ENCODE peak calls at places on chromosomes 3 and 15, in five cellular contexts. N is A549, R is K562, Z is GM12878, X is endothelial cell of umbilical vein. F is an unnamed sample. For H3K9me3, the result is how much of the 10 kb centered on the place peaks cover.

GRCh38 chr15:38069506-38069905 is 135.1 kb downstream of the TMCO5A start:
- DNase-seq in N (peak), R (no peak), Z (no peak), X (peak), F (no peak)

GRCh38 chr3:191721983-191722382 is 261.0 kb downstream of the PYDC2 start:
- DNase-seq in N (no peak), R (no peak), Z (no peak), X (peak), F (peak)

GRCh38 chr3:170056710-170057454 is 19.1 kb downstream of the GPR160 start:
- DNase-seq in N (no peak), R (no peak), Z (peak), X (no peak), F (no peak)

GRCh38 chr15:29563112-29563511 is 259.2 kb downstream of the TJP1 start:
- DNase-seq in N (no peak), R (no peak), Z (no peak), X (no peak), F (no peak)

GRCh38 chr3:36714343-36714742 is 50.0 kb downstream of the DCLK3 start:
- DNase-seq in N (no peak), R (no peak), Z (no peak), X (no peak), F (no peak)

GRCh38 chr3:12452361-12453330 is 31.6 kb upstream of the TSEN2 start:
- DNase-seq in N (no peak), R (no peak), Z (no peak), X (no peak), F (peak)

GRCh38 chr3:94643400-94643799 is 580.5 kb downstream of the NSUN3 start:
- DNase-seq in N (no peak), R (no peak), Z (no peak), X (no peak), F (no peak)

GRCh38 chr3:166582231-166582630 is 745.0 kb upstream of the BCHE start:
- DNase-seq in N (no peak), R (no peak), Z (no peak), X (no peak), F (no peak)

GRCh38 chr3:32310918-32311839 is 72.7 kb downstream of the CMTM8 start:
- DNase-seq in N (no peak), R (no peak), Z (no peak), X (no peak), F (peak)

GRCh38 chr3:177290633-177291032 is 93.4 kb upstream of the TBL1XR1 start:
- DNase-seq in N (no peak), R (no peak), Z (no peak), X (no peak), F (no peak)
- TF ChIP-seq MYC in N (no peak), R (no peak), Z (no peak), X (no peak), F (no peak)

GRCh38 chr15:22226034-22226790 is 145.9 kb downstream of the OR4M2 start:
- DNase-seq in N (no peak), R (no peak), Z (no peak), X (no peak), F (no peak)
- H3K9me3 ChIP-seq in N (under half), R (under half), Z (under half), X (under half), F (under half)

GRCh38 chr3:149390772-149391212 is 13.3 kb upstream of the TM4SF1 start:
- DNase-seq in N (no peak), R (no peak), Z (no peak), X (peak), F (no peak)

GRCh38 chr3:149391960-149392359 is 14.5 kb upstream of the TM4SF1 start:
- DNase-seq in N (no peak), R (no peak), Z (no peak), X (no peak), F (no peak)

GRCh38 chr3:149395107-149396089 is 17.9 kb upstream of the TM4SF1 start:
- DNase-seq in N (no peak), R (no peak), Z (no peak), X (peak), F (peak)

GRCh38 chr3:149396476-149396875 is 19.0 kb upstream of the TM4SF1 start:
- DNase-seq in N (no peak), R (no peak), Z (no peak), X (no peak), F (no peak)

DNA sequence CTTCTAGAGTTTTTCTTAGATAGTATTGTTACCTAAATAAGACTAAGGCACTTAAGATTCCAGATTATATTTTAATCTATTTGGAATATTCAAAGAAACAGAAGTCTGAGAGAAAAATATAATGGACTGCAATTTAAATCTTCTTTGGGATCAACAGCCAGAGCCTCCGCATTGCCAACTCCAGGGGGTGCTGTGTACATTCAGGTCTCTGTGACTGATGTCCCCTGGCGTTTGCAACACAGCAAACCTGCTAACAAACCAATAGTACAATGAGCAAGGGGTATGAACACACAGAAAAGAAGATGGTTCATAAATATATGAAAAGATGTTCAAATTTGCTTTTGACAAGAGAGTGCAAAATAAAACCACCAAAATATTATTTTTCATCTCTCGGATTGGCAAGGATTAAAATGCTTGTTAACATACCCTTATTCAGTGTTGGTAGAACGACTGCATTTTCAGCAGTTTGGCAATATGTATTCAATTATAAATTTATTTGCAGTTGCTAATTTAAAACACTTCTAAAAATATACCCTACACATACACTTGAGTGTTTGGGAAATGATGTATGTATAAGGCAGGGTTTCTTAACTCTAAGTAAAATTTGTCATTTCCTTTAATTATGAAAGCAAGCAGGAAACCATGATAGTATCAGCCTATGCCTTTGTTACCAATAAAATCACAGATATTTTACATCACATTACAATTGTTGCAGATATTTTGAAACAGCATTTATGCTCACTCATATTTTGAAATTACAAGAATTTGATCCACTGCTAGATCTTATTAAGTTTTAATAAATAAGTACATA is 16.1 kb upstream of the TM4SF1 start:
- DNase-seq in N (peak), R (peak), Z (peak), X (peak), F (peak)
- TF ChIP-seq MYC in N (no peak), R (no peak), Z (no peak), X (no peak), F (no peak)

GRCh38 chr3:33947272-33948195 is 149.1 kb downstream of the PDCD6IP start:
- DNase-seq in N (no peak), R (peak), Z (no peak), X (no peak), F (no peak)
- H3K9me3 ChIP-seq in N (under half), R (under half), Z (under half), X (under half), F (under half)

DNA sequence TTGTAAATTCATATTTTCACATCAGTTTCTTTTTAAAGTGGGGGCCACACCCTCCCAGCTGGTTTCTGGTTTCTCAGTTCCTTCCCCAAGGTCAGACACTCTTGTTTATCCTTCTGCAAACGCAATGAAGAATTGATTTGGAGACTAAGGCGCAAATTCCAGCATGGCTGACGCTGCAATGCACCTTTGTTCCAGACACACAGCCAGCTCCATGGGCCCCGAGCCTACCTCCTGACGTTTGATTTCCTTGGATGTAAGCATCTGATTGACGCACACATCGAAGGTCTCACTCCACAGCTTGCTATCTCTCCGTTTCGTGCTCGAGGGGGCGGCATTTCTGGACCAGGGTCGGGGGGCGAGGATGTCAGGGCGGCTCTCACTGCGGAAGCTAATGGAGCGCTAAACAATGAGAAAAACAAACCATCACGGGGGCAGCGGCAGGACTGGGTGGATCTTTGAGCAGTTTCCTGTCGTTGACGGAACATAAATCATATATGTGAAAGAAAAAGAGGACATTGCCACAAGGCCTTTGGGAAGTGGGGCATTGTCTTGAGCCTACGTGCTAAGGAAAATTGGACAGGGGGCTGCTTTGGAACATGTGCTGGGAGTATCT is 46.9 kb downstream of the ARHGEF3 start:
- DNase-seq in N (no peak), R (no peak), Z (peak), X (peak), F (no peak)
- TF ChIP-seq MYC in N (no peak), R (no peak), Z (no peak), X (no peak), F (no peak)

GRCh38 chr15:23402140-23402539 is 44.9 kb downstream of the GOLGA6L2 start:
- DNase-seq in N (no peak), R (no peak), Z (no peak), X (no peak), F (no peak)

GRCh38 chr15:23401627-23402026 is 45.4 kb downstream of the GOLGA6L2 start:
- DNase-seq in N (no peak), R (no peak), Z (no peak), X (no peak), F (no peak)

GRCh38 chr15:23397779-23398178 is 43.2 kb downstream of the GOLGA8S start:
- DNase-seq in N (no peak), R (no peak), Z (no peak), X (no peak), F (no peak)

GRCh38 chr15:23403550-23403949 is 43.5 kb downstream of the GOLGA6L2 start:
- DNase-seq in N (no peak), R (no peak), Z (no peak), X (no peak), F (no peak)

DNA sequence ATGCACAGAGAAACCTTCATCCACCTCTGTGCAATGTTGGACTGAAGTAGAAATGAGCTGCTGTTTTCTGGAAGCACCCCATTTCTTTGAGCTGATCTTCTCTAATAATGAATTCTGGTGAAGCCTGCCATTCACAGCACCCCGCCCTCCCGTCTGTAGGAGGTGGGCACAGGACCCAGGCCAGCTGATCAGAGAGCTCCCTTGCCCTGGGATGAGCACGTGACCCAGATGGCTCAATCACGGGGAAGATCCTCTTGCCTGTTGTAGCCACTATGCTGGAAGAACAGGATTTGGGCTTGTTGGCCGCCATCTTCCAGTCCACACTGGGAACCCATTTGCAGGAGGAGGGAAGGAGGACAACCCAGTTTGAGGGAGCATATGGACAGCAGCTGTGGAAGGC is 44.5 kb downstream of the GOLGA6L2 start:
- DNase-seq in N (no peak), R (no peak), Z (no peak), X (no peak), F (no peak)
- H3K9me3 ChIP-seq in N (under half), R (under half), Z (under half), X (under half), F (under half)

GRCh38 chr3:25618043-25618442 is 46.7 kb downstream of the TOP2B start:
- DNase-seq in N (no peak), R (no peak), Z (no peak), X (no peak), F (no peak)
- TF ChIP-seq MYC in N (no peak), R (no peak), Z (no peak), X (no peak), F (no peak)

GRCh38 chr3:3927198-3927597 is 128.0 kb downstream of the LRRN1 start:
- DNase-seq in N (no peak), R (no peak), Z (no peak), X (no peak), F (no peak)
- H3K9me3 ChIP-seq in N (under half), R (under half), Z (under half), X (under half), F (under half)

DNA sequence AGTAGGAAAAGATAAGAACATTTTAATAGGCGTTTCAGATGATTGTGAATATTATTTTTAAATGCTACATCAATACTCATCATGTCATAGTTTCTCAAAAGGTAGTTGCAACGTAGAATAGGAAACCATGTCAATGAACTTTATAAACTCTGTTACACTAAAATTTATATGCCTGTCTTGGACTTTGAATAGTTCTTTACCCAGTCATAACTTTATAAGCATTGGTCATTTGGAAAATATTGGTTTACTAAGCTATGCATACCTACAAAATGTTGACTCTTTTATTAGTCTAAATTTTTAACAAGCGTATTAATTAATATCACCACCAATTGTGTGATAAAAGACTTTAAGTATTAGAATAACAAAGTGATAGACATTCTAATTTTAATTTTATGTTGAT is 293.5 kb downstream of the CGGBP1 start:
- DNase-seq in N (no peak), R (no peak), Z (no peak), X (no peak), F (no peak)
- TF ChIP-seq MYC in N (no peak), R (no peak), Z (no peak), X (no peak), F (no peak)

DNA sequence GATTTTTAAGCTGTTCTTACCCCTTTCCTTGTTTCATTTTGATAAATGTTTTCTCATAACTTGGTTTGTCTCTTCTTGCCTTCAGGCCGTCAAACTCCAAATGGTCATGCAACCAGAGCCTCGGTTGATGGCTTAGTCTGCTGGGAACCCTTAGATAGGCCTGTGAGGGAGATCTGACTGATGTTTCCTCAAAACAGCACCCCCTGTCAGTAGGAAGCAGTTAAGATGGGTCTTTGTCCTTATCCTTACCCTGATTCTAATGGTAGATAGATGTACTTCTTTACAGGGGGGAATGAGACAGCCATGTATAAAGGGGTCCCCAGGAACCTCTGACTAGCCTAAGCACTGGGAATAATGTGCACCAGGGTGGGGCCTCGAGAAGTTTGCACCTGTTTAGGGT is 16.3 kb upstream of the OR5H1 start:
- DNase-seq in N (no peak), R (no peak), Z (no peak), X (no peak), F (peak)
- H3K9me3 ChIP-seq in N (under half), R (under half), Z (under half), X (under half), F (under half)

F was measured in HepG2.